ENCODE peak calls at places on chromosomes 1 and 21, in four cellular contexts. C, T, Q and P are unnamed samples.

GRCh38 chr1:47823016-47823843 is 174.0 kb downstream of the TRABD2B start:
- DNase-seq in C (no peak), T (no peak), Q (no peak), P (no peak)

GRCh38 chr1:42183646-42184268 is 19.2 kb upstream of the GUCA2A start:
- DNase-seq in C (no peak), T (no peak), Q (no peak), P (no peak)

GRCh38 chr1:113123737-113124136 is 50.7 kb downstream of the LRIG2 start:
- DNase-seq in C (no peak), T (no peak), Q (no peak), P (no peak)

GRCh38 chr1:236854602-236854978 is 59.5 kb downstream of the MTR start:
- DNase-seq in C (no peak), T (peak; percentile 60), Q (no peak), P (no peak)

GRCh38 chr1:181137217-181137743 is 48.8 kb downstream of the IER5 start:
- DNase-seq in C (no peak), T (no peak), Q (no peak), P (no peak)

GRCh38 chr1:80448081-80448480 is 1352.7 kb upstream of the ADGRL2 start:
- DNase-seq in C (no peak), T (peak; percentile 7), Q (no peak), P (no peak)

GRCh38 chr1:29239142-29239541 is 2.8 kb downstream of the PTPRU start:
- DNase-seq in C (no peak), T (no peak), Q (no peak), P (no peak)

GRCh38 chr1:58739851-58740466 is 40.1 kb upstream of the MYSM1 start:
- DNase-seq in C (no peak), T (peak; percentile 33), Q (no peak), P (no peak)

GRCh38 chr1:245788269-245788668 is 633.5 kb downstream of the KIF26B start:
- DNase-seq in C (no peak), T (peak; percentile 91), Q (no peak), P (no peak)

GRCh38 chr1:85278853-85279314 is 2.5 kb upstream of the BCL10 start:
- DNase-seq in C (no peak), T (peak; percentile 90), Q (no peak), P (no peak)

GRCh38 chr1:16978589-16979474 is 1.6 kb downstream of the MFAP2 start:
- DNase-seq in C (peak; percentile 56), T (peak; percentile 90), Q (no peak), P (no peak)

GRCh38 chr1:53589043-53589887 is 130.1 kb downstream of the DMRTB1 start:
- DNase-seq in C (no peak), T (no peak), Q (no peak), P (no peak)

GRCh38 chr21:38909929-38910328 is 104.2 kb downstream of the ETS2 start:
- DNase-seq in C (no peak), T (no peak), Q (no peak), P (no peak)

GRCh38 chr1:62285984-62286481 is 33.2 kb downstream of the KANK4 start:
- DNase-seq in C (no peak), T (no peak), Q (no peak), P (no peak)

GRCh38 chr1:62285440-62285839 is 33.8 kb downstream of the KANK4 start:
- DNase-seq in C (no peak), T (no peak), Q (no peak), P (no peak)

GRCh38 chr1:24295547-24295946 is 23.6 kb upstream of the GRHL3 start:
- DNase-seq in C (no peak), T (no peak), Q (no peak), P (no peak)

GRCh38 chr1:87942165-87942564 is 613.5 kb downstream of the LMO4 start:
- DNase-seq in C (no peak), T (peak; percentile 13), Q (no peak), P (no peak)

GRCh38 chr1:107830546-107830945 is 134.4 kb downstream of the VAV3 start:
- DNase-seq in C (no peak), T (no peak), Q (no peak), P (no peak)

GRCh38 chr21:33578959-33579542 is 9.4 kb downstream of the DONSON start:
- DNase-seq in C (no peak), T (no peak), Q (no peak), P (no peak)